ENCODE peak calls at places on chromosome 21, in four cellular contexts. L, Y, G and T are unnamed samples.

GRCh38 chr21:40505681-40506080 is 341.3 kb downstream of the DSCAM start:
- DNase-seq in L (no peak), Y (no peak), G (no peak), T (no peak)

GRCh38 chr21:33976082-33976979 is 60.7 kb upstream of the ATP5PO start:
- DNase-seq in L (peak; percentile 78), Y (no peak), G (peak; percentile 65), T (peak; percentile 91)

GRCh38 chr21:28240586-28240985 is 752.1 kb downstream of the LTN1 start:
- DNase-seq in L (no peak), Y (no peak), G (no peak), T (no peak)

GRCh38 chr21:44931501-44932365 is 8.1 kb upstream of the SLX9 start:
- DNase-seq in L (no peak), Y (no peak), G (no peak), T (peak; percentile 40)

GRCh38 chr21:44258056-44258725 is 3.5 kb downstream of the DNMT3L start:
- DNase-seq in L (no peak), Y (no peak), G (no peak), T (no peak)

GRCh38 chr21:43187715-43188114 is 18.9 kb downstream of the CRYAA start:
- DNase-seq in L (no peak), Y (no peak), G (no peak), T (no peak)

GRCh38 chr21:44424608-44425306 is 30.6 kb upstream of the LRRC3 start:
- DNase-seq in L (no peak), Y (no peak), G (no peak), T (no peak)

GRCh38 chr21:33383056-33383888 is 19.9 kb upstream of the IFNGR2 start:
- DNase-seq in L (no peak), Y (no peak), G (peak; percentile 96), T (peak; percentile 98)

GRCh38 chr21:14737922-14738321 is 191.8 kb upstream of the SAMSN1 start:
- DNase-seq in L (no peak), Y (no peak), G (peak; percentile 78), T (peak; percentile 84)

GRCh38 chr21:45253180-45253579 is 34.5 kb downstream of the POFUT2 start:
- DNase-seq in L (no peak), Y (peak; percentile 6), G (no peak), T (no peak)

GRCh38 chr21:39972471-39972870 is 105.2 kb downstream of the PCP4 start:
- DNase-seq in L (no peak), Y (no peak), G (no peak), T (no peak)

GRCh38 chr21:15506086-15506485 is 223.7 kb upstream of the USP25 start:
- DNase-seq in L (no peak), Y (no peak), G (no peak), T (no peak)

GRCh38 chr21:17200250-17200649 is 312.6 kb upstream of the CXADR start:
- DNase-seq in L (no peak), Y (no peak), G (no peak), T (no peak)

GRCh38 chr21:45001134-45002095 is 61.6 kb downstream of the SLX9 start:
- DNase-seq in L (peak; percentile 36), Y (no peak), G (no peak), T (no peak)

GRCh38 chr21:35401476-35401875 is 352.4 kb upstream of the RUNX1 start:
- DNase-seq in L (no peak), Y (no peak), G (no peak), T (no peak)

GRCh38 chr21:43207043-43207315 is 38.2 kb downstream of the CRYAA start:
- DNase-seq in L (no peak), Y (no peak), G (no peak), T (no peak)

GRCh38 chr21:44013380-44014088 is 1.4 kb downstream of the TRAPPC10 start:
- DNase-seq in L (no peak), Y (no peak), G (peak; percentile 56), T (peak; percentile 74)

GRCh38 chr21:37748351-37748750 is 167.9 kb downstream of the KCNJ6 start:
- DNase-seq in L (no peak), Y (no peak), G (no peak), T (no peak)

GRCh38 chr21:35138665-35139381 is 89.7 kb upstream of the RUNX1 start:
- DNase-seq in L (peak; percentile 61), Y (no peak), G (peak; percentile 58), T (peak; percentile 5)

GRCh38 chr21:44532165-44532564 is 7.8 kb downstream of the KRTAP10-1 start:
- DNase-seq in L (no peak), Y (no peak), G (no peak), T (no peak)

GRCh38 chr21:36589352-36589971 is 109.5 kb upstream of the SIM2 start:
- DNase-seq in L (no peak), Y (no peak), G (peak; percentile 72), T (peak; percentile 71)

GRCh38 chr21:35303085-35303484 is 254.0 kb upstream of the RUNX1 start:
- DNase-seq in L (peak; percentile 66), Y (no peak), G (no peak), T (no peak)

GRCh38 chr21:35354078-35354477 is 305.0 kb upstream of the RUNX1 start:
- DNase-seq in L (no peak), Y (no peak), G (no peak), T (no peak)

GRCh38 chr21:38645282-38645681 is 147.0 kb upstream of the ERG start:
- DNase-seq in L (peak; percentile 34), Y (no peak), G (no peak), T (no peak)

GRCh38 chr21:25934771-25935224 is 200.0 kb downstream of the GABPA start:
- DNase-seq in L (peak; percentile 86), Y (no peak), G (no peak), T (peak; percentile 69)

GRCh38 chr21:20999567-21000169 is 1.5 kb downstream of the NCAM2 start:
- DNase-seq in L (no peak), Y (no peak), G (peak; percentile 15), T (peak; percentile 34)

GRCh38 chr21:35989185-35989735 is 71.1 kb downstream of the SETD4 start:
- DNase-seq in L (no peak), Y (no peak), G (no peak), T (no peak)

GRCh38 chr21:45253633-45254556 is 33.8 kb downstream of the POFUT2 start:
- DNase-seq in L (no peak), Y (peak; percentile 6), G (no peak), T (no peak)

GRCh38 chr21:31530918-31531705 is 128.4 kb upstream of the SOD1 start:
- DNase-seq in L (no peak), Y (no peak), G (no peak), T (no peak)
- TF ChIP-seq CTCF in L (no peak), Y (no peak), G (no peak), T (no peak)

GRCh38 chr21:18204931-18205330 is 39.7 kb upstream of the CHODL start:
- DNase-seq in L (no peak), Y (no peak), G (no peak), T (no peak)
- TF ChIP-seq CTCF in L (no peak), Y (no peak), G (no peak), T (no peak)

DNA sequence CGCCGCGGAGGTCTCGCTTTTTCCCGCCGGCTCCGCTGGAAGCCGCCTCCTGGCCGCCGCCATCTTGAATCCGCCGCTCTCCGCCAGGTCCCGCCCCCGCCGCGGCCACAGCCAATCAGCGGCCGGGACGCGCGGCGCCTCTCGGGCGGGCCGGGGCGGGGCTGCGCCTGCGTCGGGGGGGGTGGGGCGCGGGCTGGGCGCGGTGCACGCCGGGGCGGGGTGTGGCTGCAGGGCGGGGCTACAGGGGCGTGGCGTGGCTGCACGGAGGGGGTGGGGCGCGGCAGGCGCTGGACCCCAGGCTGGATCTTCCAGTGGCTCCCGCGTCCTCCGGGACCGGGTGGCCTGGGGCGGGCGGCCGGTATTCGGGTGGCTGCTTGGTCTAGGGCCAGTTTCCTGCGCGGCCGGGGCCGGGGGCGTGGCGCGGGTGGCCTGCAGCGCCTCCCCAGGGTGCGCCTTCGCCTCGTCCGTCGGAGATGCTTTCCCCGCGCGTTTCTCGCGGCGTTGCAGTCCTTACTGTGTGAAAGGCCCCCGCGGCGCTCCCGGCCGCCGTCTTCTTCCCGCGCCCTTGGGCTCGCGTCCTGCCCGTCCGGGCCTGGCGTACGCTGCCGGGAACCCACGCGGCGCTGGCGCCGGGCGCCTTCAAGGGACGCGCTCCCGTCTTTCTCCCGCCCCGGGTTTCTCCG is 575 bp downstream of the PCNT start:
- DNase-seq in L (peak; percentile 21), Y (peak; percentile 75), G (peak; percentile 90), T (peak; percentile 93)
- TF ChIP-seq CTCF in L (peak; percentile 10), Y (no peak), G (no peak), T (peak; percentile 29)

GRCh38 chr21:29670228-29670627 is 269.6 kb downstream of the GRIK1 start:
- DNase-seq in L (no peak), Y (no peak), G (no peak), T (no peak)

GRCh38 chr21:29673096-29673610 is 266.6 kb downstream of the GRIK1 start:
- DNase-seq in L (no peak), Y (no peak), G (no peak), T (no peak)

GRCh38 chr21:29669416-29669815 is 270.4 kb downstream of the GRIK1 start:
- DNase-seq in L (no peak), Y (no peak), G (no peak), T (peak; percentile 53)

GRCh38 chr21:29674343-29674742 is 265.5 kb downstream of the GRIK1 start:
- DNase-seq in L (no peak), Y (no peak), G (no peak), T (no peak)

GRCh38 chr21:29671728-29672127 is 268.1 kb downstream of the GRIK1 start:
- DNase-seq in L (no peak), Y (no peak), G (peak; percentile 49), T (no peak)
- TF ChIP-seq CTCF in L (no peak), Y (peak; percentile 20), G (peak; percentile 66), T (peak; percentile 21)

GRCh38 chr21:32304998-32305397 is 6.3 kb downstream of the MRAP start:
- DNase-seq in L (no peak), Y (no peak), G (no peak), T (no peak)

GRCh38 chr21:32308696-32309095 is 10.0 kb downstream of the MRAP start:
- DNase-seq in L (no peak), Y (no peak), G (no peak), T (no peak)

GRCh38 chr21:32303385-32303784 is 4.7 kb downstream of the MRAP start:
- DNase-seq in L (no peak), Y (no peak), G (no peak), T (no peak)

GRCh38 chr21:32307706-32308105 is 9.1 kb downstream of the MRAP start:
- DNase-seq in L (no peak), Y (no peak), G (no peak), T (no peak)

GRCh38 chr21:32306021-32306780 is 7.5 kb downstream of the MRAP start:
- DNase-seq in L (no peak), Y (peak; percentile 17), G (no peak), T (no peak)
- TF ChIP-seq CTCF in L (peak; percentile 18), Y (peak; percentile 57), G (peak; percentile 33), T (peak; percentile 5)